ENCODE peak calls at places on chromosomes 4 and X, in seven cellular contexts. G is H9, K is mesendoderm, I is neuronal stem cell, Q is mesenchymal stem cell, O is H1, J is trophoblast cell. T is an unnamed sample.

GRCh38 chr4:26717332-26717731 is 133.4 kb downstream of the TBC1D19 start:
- DNase-seq in J (no peak), O (no peak), G (no peak), Q (peak; percentile 38), K (peak; percentile 8), I (no peak), T (peak; percentile 92)

GRCh38 chr4:67483868-67484602 is 61.3 kb downstream of the CENPC start:
- DNase-seq in J (no peak), O (no peak), I (no peak), Q (peak; percentile 64), G (peak; percentile 43), K (peak; percentile 83), T (peak; percentile 72)

GRCh38 chr4:107691378-107691777 is 28.7 kb downstream of the PAPSS1 start:
- DNase-seq in O (no peak), K (no peak), G (no peak), J (no peak), Q (no peak), I (no peak), T (no peak)

GRCh38 chr4:144579411-144580020 is 66.4 kb upstream of the HHIP start:
- DNase-seq in G (no peak), J (peak; percentile 10), O (no peak), K (no peak), Q (no peak), I (no peak), T (peak; percentile 71)

GRCh38 chr4:3853388-3854035 is 87.3 kb downstream of the ADRA2C start:
- DNase-seq in J (no peak), I (no peak), Q (no peak), K (no peak), G (no peak), O (no peak), T (no peak)

GRCh38 chr4:145034727-145035211 is 63.2 kb downstream of the ANAPC10 start:
- DNase-seq in O (no peak), I (no peak), J (peak; percentile 48), G (no peak), K (peak; percentile 83), Q (peak; percentile 90), T (peak; percentile 85)

GRCh38 chr4:183438458-183439113 is 5.8 kb upstream of the CDKN2AIP start:
- DNase-seq in K (no peak), I (no peak), O (no peak), J (peak; percentile 78), G (no peak), Q (peak; percentile 76), T (peak; percentile 97)

GRCh38 chr4:22962186-22962786 is 269.5 kb downstream of the GBA3 start:
- DNase-seq in G (no peak), O (no peak), K (peak; percentile 57), Q (peak; percentile 4), I (no peak), J (no peak), T (peak; percentile 4)

GRCh38 chrX:132900631-132901030 is 57.8 kb downstream of the HS6ST2 start:
- DNase-seq in J (no peak), O (no peak), K (no peak), G (no peak), Q (no peak), I (no peak), T (no peak)

GRCh38 chr4:114782842-114783595 is 184.4 kb downstream of the UGT8 start:
- DNase-seq in K (peak; percentile 68), J (no peak), G (no peak), O (no peak), I (peak; percentile 9), Q (peak; percentile 1), T (no peak)

GRCh38 chr4:140672366-140672765 is 83.8 kb downstream of the TBC1D9 start:
- DNase-seq in K (no peak), O (no peak), Q (no peak), I (no peak), J (no peak), G (no peak), T (no peak)

GRCh38 chr4:41119867-41120295 is 94.5 kb downstream of the APBB2 start:
- DNase-seq in J (no peak), Q (no peak), K (no peak), O (no peak), G (no peak), I (no peak), T (no peak)

GRCh38 chrX:153725039-153725831 is 579 bp downstream of the ABCD1 start:
- DNase-seq in K (peak; percentile 51), J (peak; percentile 37), G (no peak), O (no peak), I (no peak), Q (no peak), T (no peak)

GRCh38 chr4:155590751-155591150 is 75.9 kb upstream of the GUCY1A1 start:
- DNase-seq in Q (no peak), J (no peak), K (no peak), G (no peak), O (no peak), I (no peak), T (no peak)

GRCh38 chr4:107951551-107951950 is 20.2 kb downstream of the CYP2U1 start:
- DNase-seq in O (no peak), Q (peak; percentile 68), I (no peak), K (no peak), G (no peak), J (no peak), T (peak; percentile 89)

GRCh38 chr4:145723336-145723735 is 43.4 kb downstream of the C4orf51 start:
- DNase-seq in G (no peak), O (no peak), K (no peak), I (no peak), J (no peak), Q (no peak), T (no peak)

GRCh38 chr4:186688150-186688943 is 35.3 kb downstream of the FAT1 start:
- DNase-seq in J (no peak), O (peak; percentile 90), Q (no peak), K (peak; percentile 41), G (peak; percentile 84), I (no peak), T (no peak)

GRCh38 chr4:89249716-89250361 is 57.8 kb downstream of the GPRIN3 start:
- DNase-seq in K (peak; percentile 50), I (no peak), G (no peak), J (no peak), Q (no peak), O (no peak), T (no peak)

GRCh38 chrX:39705299-39705698 is 392.5 kb downstream of the BCOR start:
- DNase-seq in Q (peak; percentile 71), J (no peak), G (no peak), I (no peak), O (no peak), K (peak; percentile 52), T (peak; percentile 88)

GRCh38 chrX:51798701-51799100 is 55.5 kb downstream of the GSPT2 start:
- DNase-seq in Q (no peak), K (no peak), J (no peak), O (no peak), I (no peak), G (no peak), T (no peak)

GRCh38 chr4:4761128-4761991 is 98.1 kb upstream of the MSX1 start:
- DNase-seq in J (no peak), K (peak; percentile 90), O (no peak), Q (peak; percentile 29), G (peak; percentile 79), I (peak; percentile 46), T (no peak)

GRCh38 chrX:155747520-155747919 is 133.6 kb upstream of the VAMP7 start:
- DNase-seq in G (no peak), I (no peak), J (no peak), Q (no peak), O (no peak), K (no peak), T (no peak)

GRCh38 chr4:134668237-134668636 is 466.6 kb upstream of the PABPC4L start:
- DNase-seq in Q (no peak), G (no peak), O (no peak), J (no peak), K (no peak), I (no peak), T (no peak)

GRCh38 chr4:10111067-10111801 is 5.4 kb downstream of the WDR1 start:
- DNase-seq in I (no peak), K (no peak), Q (no peak), O (no peak), G (peak; percentile 61), J (no peak), T (no peak)

GRCh38 chr4:45502471-45502870 is 621.4 kb downstream of the GABRG1 start:
- DNase-seq in G (no peak), Q (no peak), O (no peak), I (no peak), K (no peak), J (no peak), T (no peak)

GRCh38 chrX:119745283-119745848 is 13.0 kb upstream of the SOWAHD start:
- DNase-seq in K (no peak), J (no peak), G (no peak), O (no peak), Q (no peak), I (no peak), T (no peak)
- H3K18ac ChIP-seq in K (no peak overlapping the region), J (no peak overlapping the region), G (no peak overlapping the region), O (no peak overlapping the region), Q (no peak overlapping the region), I (no peak overlapping the region), T (no peak overlapping the region)

GRCh38 chr4:120202222-120202621 is 135.6 kb upstream of the MAD2L1 start:
- DNase-seq in K (no peak), J (no peak), G (no peak), O (no peak), I (no peak), Q (no peak), T (no peak)

DNA sequence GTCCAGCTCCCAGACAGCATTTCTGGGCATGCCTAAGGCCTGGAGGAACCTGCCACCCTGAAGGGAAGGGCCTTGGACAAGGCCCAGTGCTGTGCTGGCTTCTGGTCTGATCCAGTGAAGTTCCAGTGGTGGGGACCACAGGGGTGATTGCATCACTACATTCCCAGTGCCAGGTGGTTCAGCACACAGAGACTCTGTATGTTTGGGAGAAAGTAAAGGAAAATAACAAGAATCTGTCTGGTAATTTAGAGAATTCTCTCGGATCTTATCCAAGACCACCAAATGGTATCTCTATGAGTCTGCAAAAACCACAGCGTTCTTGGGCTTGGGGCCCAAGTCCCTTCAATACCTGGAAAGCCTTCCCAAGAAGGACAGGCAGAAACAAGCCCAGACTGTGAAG is 131.8 kb upstream of the MAD2L1 start:
- DNase-seq in K (no peak), J (no peak), O (no peak), Q (no peak), G (no peak), I (no peak), T (no peak)
- H3K18ac ChIP-seq in K (no peak overlapping the region), J (no peak overlapping the region), O (no peak overlapping the region), Q (no peak overlapping the region), G (no peak overlapping the region), I (peak overlapping the region; percentile 25), T (no peak overlapping the region)

GRCh38 chr4:170281027-170281426 is 191.3 kb upstream of the AADAT start:
- DNase-seq in J (no peak), K (peak; percentile 15), G (no peak), I (no peak), O (no peak), Q (no peak), T (no peak)
- H3K18ac ChIP-seq in J (no peak overlapping the region), K (no peak overlapping the region), G (no peak overlapping the region), I (no peak overlapping the region), O (no peak overlapping the region), Q (no peak overlapping the region), T (no peak overlapping the region)

DNA sequence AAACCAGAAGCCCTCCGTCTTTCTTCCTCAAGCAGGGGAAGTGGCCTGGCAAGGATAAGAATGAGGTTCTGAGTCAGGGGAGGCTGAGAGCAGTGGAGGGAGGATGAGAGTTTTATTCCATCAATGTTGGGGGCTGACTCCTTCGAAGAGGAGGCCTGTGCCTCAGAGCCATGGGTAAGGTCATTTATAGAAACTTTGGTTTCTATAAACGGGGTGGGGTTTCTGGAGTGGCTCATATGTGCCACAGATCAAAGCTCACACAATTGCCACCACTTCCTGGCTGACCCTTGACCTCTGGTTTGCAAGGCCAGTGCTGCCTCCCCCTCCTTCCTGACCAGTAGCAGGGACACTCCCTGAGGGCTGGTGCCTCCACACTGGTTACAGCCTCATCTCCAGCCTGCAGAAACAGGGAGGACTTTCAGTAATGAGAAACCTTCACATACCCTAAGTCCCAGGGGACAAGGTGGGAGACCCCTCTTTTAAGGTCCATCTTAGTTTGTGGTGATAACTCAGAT is 166.0 kb downstream of the PDGFRA start:
- DNase-seq in I (no peak), J (no peak), K (no peak), O (no peak), Q (no peak), G (no peak), T (no peak)
- H3K18ac ChIP-seq in I (no peak overlapping the region), J (no peak overlapping the region), K (no peak overlapping the region), O (no peak overlapping the region), Q (no peak overlapping the region), G (no peak overlapping the region), T (no peak overlapping the region)

T was measured in IMR-90.